ENCODE peak calls at places on chromosome 18, in five cellular contexts. X, M, A, V and C are unnamed samples.

GRCh38 chr18:506264-506663 is 5.8 kb upstream of the COLEC12 start:
- DNase-seq in X (no peak), M (no peak), A (no peak), V (no peak), C (no peak)

GRCh38 chr18:77897606-77898005 is 648.0 kb downstream of the GALR1 start:
- DNase-seq in X (no peak), M (no peak), A (no peak), V (no peak), C (no peak)

GRCh38 chr18:58983260-58983659 is 118.6 kb downstream of the ZNF532 start:
- DNase-seq in X (no peak), M (no peak), A (no peak), V (no peak), C (no peak)

GRCh38 chr18:27110319-27110718 is 74.8 kb downstream of the CHST9 start:
- DNase-seq in X (no peak), M (no peak), A (no peak), V (peak; percentile 22), C (no peak)

GRCh38 chr18:48300463-48300961 is 108.7 kb downstream of the ZBTB7C start:
- DNase-seq in X (peak; percentile 21), M (no peak), A (no peak), V (peak; percentile 2), C (no peak)

GRCh38 chr18:55585586-55586521 is 2.1 kb downstream of the TCF4 start:
- DNase-seq in X (no peak), M (no peak), A (no peak), V (peak; percentile 1), C (peak; percentile 45)

GRCh38 chr18:27363918-27364317 is 178.8 kb upstream of the CHST9 start:
- DNase-seq in X (no peak), M (no peak), A (no peak), V (peak; percentile 69), C (no peak)

GRCh38 chr18:30376515-30376914 is 666.0 kb downstream of the DSC3 start:
- DNase-seq in X (peak; percentile 6), M (no peak), A (no peak), V (no peak), C (no peak)

GRCh38 chr18:2906522-2907458 is 60.0 kb downstream of the EMILIN2 start:
- DNase-seq in X (peak; percentile 18), M (no peak), A (no peak), V (no peak), C (peak; percentile 42)

GRCh38 chr18:71831039-71831438 is 713.1 kb downstream of the CBLN2 start:
- DNase-seq in X (no peak), M (peak; percentile 24), A (no peak), V (peak; percentile 57), C (no peak)

GRCh38 chr18:370753-371615 is 103.1 kb upstream of the THOC1 start:
- DNase-seq in X (no peak), M (no peak), A (peak; percentile 12), V (no peak), C (no peak)

GRCh38 chr18:703660-704018 is 8.8 kb downstream of the ENOSF1 start:
- DNase-seq in X (no peak), M (no peak), A (no peak), V (no peak), C (no peak)

GRCh38 chr18:13627639-13628038 is 98.7 kb downstream of the FAM210A start:
- DNase-seq in X (no peak), M (no peak), A (no peak), V (no peak), C (no peak)

GRCh38 chr18:48902856-48903601 is 47.7 kb downstream of the SMAD7 start:
- DNase-seq in X (no peak), M (no peak), A (no peak), V (peak; percentile 69), C (peak; percentile 37)

GRCh38 chr18:26438980-26439379 is 109.4 kb downstream of the KCTD1 start:
- DNase-seq in X (no peak), M (no peak), A (no peak), V (no peak), C (no peak)

GRCh38 chr18:42064109-42064508 is 109.1 kb downstream of the PIK3C3 start:
- DNase-seq in X (no peak), M (no peak), A (no peak), V (no peak), C (no peak)

GRCh38 chr18:53541924-53542323 is 682.5 kb downstream of the MBD2 start:
- DNase-seq in X (no peak), M (no peak), A (no peak), V (peak; percentile 54), C (no peak)

GRCh38 chr18:78742346-78742745 is 237.3 kb upstream of the SALL3 start:
- DNase-seq in X (no peak), M (no peak), A (no peak), V (no peak), C (no peak)

GRCh38 chr18:72542993-72543361 is 1.2 kb downstream of the CBLN2 start:
- DNase-seq in X (no peak), M (no peak), A (no peak), V (no peak), C (no peak)

GRCh38 chr18:3411854-3412268 is 38.1 kb upstream of the TGIF1 start:
- DNase-seq in X (peak; percentile 7), M (no peak), A (no peak), V (no peak), C (peak; percentile 36)

GRCh38 chr18:5661179-5661578 is 117.4 kb upstream of the EPB41L3 start:
- DNase-seq in X (no peak), M (no peak), A (no peak), V (no peak), C (no peak)

GRCh38 chr18:59423251-59423650 is 64.2 kb upstream of the LMAN1 start:
- DNase-seq in X (no peak), M (no peak), A (no peak), V (no peak), C (no peak)

GRCh38 chr18:8615397-8616025 is 6.3 kb downstream of the RAB12 start:
- DNase-seq in X (peak; percentile 79), M (peak; percentile 83), A (peak; percentile 92), V (peak; percentile 85), C (peak; percentile 31)

GRCh38 chr18:12306752-12307151 is 1.3 kb upstream of the TUBB6 start:
- DNase-seq in X (no peak), M (no peak), A (no peak), V (no peak), C (peak; percentile 12)

GRCh38 chr18:57839942-57840381 is 36.8 kb upstream of the ATP8B1 start:
- DNase-seq in X (peak; percentile 35), M (peak; percentile 53), A (peak; percentile 62), V (no peak), C (no peak)

GRCh38 chr18:79018911-79019310 is 39.3 kb downstream of the SALL3 start:
- DNase-seq in X (no peak), M (no peak), A (no peak), V (no peak), C (no peak)